ENCODE peak calls at places on chromosome 20, in four cellular contexts. E is hepatocyte, B is endothelial cell of umbilical vein, Y is PC-3. U is an unnamed sample.

GRCh38 chr20:25058797-25059486 is 1.0 kb upstream of the ACSS1 start:
- DNase-seq in E (peak; percentile 60), B (peak; percentile 20), Y (peak; percentile 37), U (no peak)

GRCh38 chr20:59850018-59850641 is 83.3 kb downstream of the SYCP2 start:
- DNase-seq in E (peak; percentile 69), B (peak; percentile 22), Y (peak; percentile 78), U (peak; percentile 57)

GRCh38 chr20:41030536-41031242 is 2.1 kb downstream of the TOP1 start:
- DNase-seq in E (no peak), B (peak; percentile 24), Y (peak; percentile 44), U (peak; percentile 58)

GRCh38 chr20:45300961-45301360 is 5.7 kb upstream of the RBPJL start:
- DNase-seq in E (no peak), B (peak; percentile 13), Y (peak; percentile 47), U (no peak)

GRCh38 chr20:17898548-17898994 is 70.0 kb downstream of the SNX5 start:
- DNase-seq in E (peak; percentile 87), B (peak; percentile 70), Y (peak; percentile 86), U (peak; percentile 80)

GRCh38 chr20:61527626-61528025 is 275.6 kb downstream of the CDH4 start:
- DNase-seq in E (no peak), B (no peak), Y (no peak), U (no peak)

GRCh38 chr20:58021481-58021880 is 207.0 kb downstream of the ANKRD60 start:
- DNase-seq in E (no peak), B (no peak), Y (no peak), U (no peak)

GRCh38 chr20:38635721-38636285 is 34.2 kb downstream of the ARHGAP40 start:
- DNase-seq in E (no peak), B (no peak), Y (peak; percentile 79), U (peak; percentile 24)

GRCh38 chr20:21162631-21163030 is 36.7 kb downstream of the KIZ start:
- DNase-seq in E (no peak), B (no peak), Y (no peak), U (no peak)

GRCh38 chr20:32079655-32080109 is 27.6 kb downstream of the HCK start:
- DNase-seq in E (no peak), B (no peak), Y (no peak), U (no peak)

GRCh38 chr20:32563311-32564272 is 21.5 kb downstream of the NOL4L start:
- DNase-seq in E (no peak), B (no peak), Y (no peak), U (no peak)

GRCh38 chr20:22619272-22619671 is 34.9 kb upstream of the FOXA2 start:
- DNase-seq in E (peak; percentile 57), B (no peak), Y (peak; percentile 66), U (no peak)

GRCh38 chr20:40844285-40844684 is 155.2 kb upstream of the MAFB start:
- DNase-seq in E (no peak), B (no peak), Y (no peak), U (no peak)

GRCh38 chr20:61343934-61344333 is 91.9 kb downstream of the CDH4 start:
- DNase-seq in E (no peak), B (no peak), Y (no peak), U (no peak)

GRCh38 chr20:23653400-23653938 is 15.7 kb upstream of the CST3 start:
- DNase-seq in E (no peak), B (no peak), Y (no peak), U (no peak)

GRCh38 chr20:32411955-32412706 is 54.0 kb downstream of the ASXL1 start:
- DNase-seq in E (no peak), B (no peak), Y (no peak), U (no peak)

GRCh38 chr20:21520702-21521595 is 7.1 kb upstream of the NKX2-2 start:
- DNase-seq in E (no peak), B (no peak), Y (no peak), U (peak; percentile 33)

GRCh38 chr20:40991181-40991889 is 37.3 kb upstream of the TOP1 start:
- DNase-seq in E (no peak), B (peak; percentile 74), Y (no peak), U (no peak)

GRCh38 chr20:22579711-22580697 is 4.4 kb downstream of the FOXA2 start:
- DNase-seq in E (no peak), B (no peak), Y (no peak), U (no peak)

GRCh38 chr20:36971103-36971502 is 19.6 kb upstream of the SAMHD1 start:
- DNase-seq in E (no peak), B (no peak), Y (no peak), U (no peak)

GRCh38 chr20:18856873-18857272 is 43.3 kb downstream of the SCP2D1 start:
- DNase-seq in E (no peak), B (no peak), Y (no peak), U (no peak)

GRCh38 chr20:17520583-17520982 is 10.6 kb downstream of the BFSP1 start:
- DNase-seq in E (no peak), B (peak; percentile 53), Y (no peak), U (no peak)

GRCh38 chr20:22720206-22720605 is 135.8 kb upstream of the FOXA2 start:
- DNase-seq in E (no peak), B (no peak), Y (no peak), U (no peak)

GRCh38 chr20:63191400-63191799 is 24.5 kb downstream of the YTHDF1 start:
- DNase-seq in E (no peak), B (no peak), Y (peak; percentile 97), U (no peak)

GRCh38 chr20:45444050-45444449 is 25.5 kb upstream of the WFDC2 start:
- DNase-seq in E (no peak), B (no peak), Y (peak; percentile 34), U (no peak)

GRCh38 chr20:45857836-45858250 is 429 bp downstream of the ZSWIM3 start:
- DNase-seq in E (no peak), B (no peak), Y (no peak), U (no peak)

GRCh38 chr20:63491078-63491477 is 7.8 kb downstream of the EEF1A2 start:
- DNase-seq in E (no peak), B (no peak), Y (no peak), U (no peak)

GRCh38 chr20:62710886-62711702 is 2.5 kb downstream of the NTSR1 start:
- DNase-seq in E (no peak), B (no peak), Y (peak; percentile 86), U (no peak)

GRCh38 chr20:44209691-44210421 is 715 bp downstream of the OSER1 start:
- DNase-seq in E (peak; percentile 62), B (peak; percentile 63), Y (no peak), U (peak; percentile 40)

GRCh38 chr20:61099786-61100185 is 152.3 kb upstream of the CDH4 start:
- DNase-seq in E (no peak), B (no peak), Y (no peak), U (peak; percentile 6)

GRCh38 chr20:44439318-44439717 is 36.4 kb upstream of the TTPAL start:
- DNase-seq in E (no peak), B (no peak), Y (no peak), U (no peak)

GRCh38 chr20:59385461-59385860 is 85.0 kb downstream of the EDN3 start:
- DNase-seq in E (no peak), B (no peak), Y (no peak), U (no peak)

GRCh38 chr20:62215991-62216635 is 4.0 kb downstream of the HRH3 start:
- DNase-seq in E (no peak), B (no peak), Y (no peak), U (no peak)

GRCh38 chr20:63178889-63179751 is 36.8 kb downstream of the YTHDF1 start:
- DNase-seq in E (peak; percentile 55), B (no peak), Y (peak; percentile 39), U (no peak)

GRCh38 chr20:31918471-31919105 is 33.3 kb downstream of the PDRG1 start:
- DNase-seq in E (peak; percentile 54), B (no peak), Y (peak; percentile 6), U (no peak)

GRCh38 chr20:48406462-48407235 is 421.1 kb downstream of the PREX1 start:
- DNase-seq in E (no peak), B (no peak), Y (no peak), U (peak; percentile 34)

GRCh38 chr20:48404598-48404997 is 423.2 kb downstream of the PREX1 start:
- DNase-seq in E (no peak), B (no peak), Y (peak; percentile 37), U (no peak)

GRCh38 chr20:48403362-48403761 is 424.4 kb downstream of the PREX1 start:
- DNase-seq in E (no peak), B (no peak), Y (no peak), U (no peak)

GRCh38 chr20:48407710-48408109 is 420.1 kb downstream of the PREX1 start:
- DNase-seq in E (no peak), B (no peak), Y (no peak), U (no peak)

DNA sequence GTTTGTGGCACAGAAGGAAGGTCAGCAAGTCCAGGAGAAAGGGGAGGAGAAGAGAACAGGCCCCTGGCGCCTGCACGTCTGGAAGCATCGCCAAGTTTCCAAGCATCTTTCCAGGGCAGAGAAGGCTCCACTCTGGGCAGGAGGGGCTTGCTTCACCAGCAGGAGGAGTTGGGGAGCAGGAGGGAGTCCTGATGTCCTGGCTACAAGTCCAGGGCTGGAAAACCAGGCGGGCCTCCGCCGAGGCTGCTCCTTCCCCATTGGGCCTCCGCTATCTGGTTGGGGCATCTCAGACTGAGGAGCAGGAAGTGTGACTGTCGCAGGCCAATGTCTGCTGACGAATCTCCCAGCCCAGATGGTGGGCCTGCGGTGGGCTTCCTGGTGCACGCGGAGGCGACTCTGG is 421.9 kb downstream of the PREX1 start:
- DNase-seq in E (no peak), B (no peak), Y (no peak), U (no peak)
- TF ChIP-seq CTCF in E (no peak), B (no peak), Y (peak; percentile 31), U (no peak)

DNA sequence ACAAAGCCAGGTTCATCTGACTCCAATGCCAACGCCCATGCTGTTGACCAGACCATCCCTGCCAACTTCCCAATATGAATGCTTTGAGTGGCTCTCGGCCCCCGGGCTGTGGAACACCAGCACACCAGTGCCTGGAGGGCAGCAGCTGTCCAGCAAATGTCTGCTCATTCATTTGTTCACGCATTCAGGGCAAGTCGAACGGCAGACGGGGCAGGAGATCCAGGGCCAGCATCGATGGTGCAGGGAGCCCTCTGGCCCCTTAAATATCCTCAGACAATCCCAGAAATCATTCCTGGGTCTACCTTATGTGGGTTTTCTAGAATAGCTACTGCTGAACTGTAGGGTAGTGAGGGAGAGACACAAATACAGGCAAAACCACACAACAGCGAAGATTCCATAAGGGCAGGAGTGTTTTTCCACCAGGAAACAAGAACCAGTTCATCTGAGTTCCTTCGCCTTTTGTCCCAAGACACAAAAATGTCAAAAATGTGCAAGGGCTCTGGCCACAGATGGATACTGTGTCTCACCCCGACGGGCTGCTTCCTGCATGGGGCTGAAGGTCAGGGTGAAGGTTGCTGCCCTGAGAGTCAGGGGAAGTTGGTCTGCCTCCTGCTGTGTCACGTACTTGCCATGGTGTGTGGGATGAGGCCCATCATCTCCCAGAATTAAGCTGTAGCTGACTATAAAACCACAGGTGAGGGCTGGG is 15.5 kb downstream of the RIPOR3 start:
- DNase-seq in E (no peak), B (no peak), Y (no peak), U (no peak)
- H2AFZ ChIP-seq in E (no peak overlapping the region), B (no peak overlapping the region), Y (no peak overlapping the region), U (no peak overlapping the region)

DNA sequence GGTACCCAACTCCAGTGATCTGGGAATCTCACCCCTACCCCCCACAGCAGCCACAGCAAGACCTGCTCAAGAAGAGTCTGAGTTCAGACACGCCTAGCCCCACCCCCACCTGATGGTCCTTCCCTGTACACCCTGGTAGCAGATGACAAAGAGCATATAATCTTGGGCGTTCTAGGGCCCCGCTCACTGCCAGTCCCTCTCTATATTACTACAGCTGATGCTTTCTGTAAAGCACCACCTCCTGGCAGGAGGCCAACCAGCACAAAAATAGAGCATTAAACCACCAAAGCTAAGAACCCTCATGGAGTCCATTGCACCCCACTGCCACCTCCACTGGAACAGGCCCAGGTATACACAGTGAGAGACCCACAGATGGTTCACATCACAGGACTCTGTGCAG is 42.3 kb upstream of the FAM210B start:
- DNase-seq in E (no peak), B (no peak), Y (no peak), U (no peak)
- TF ChIP-seq EZH2 in E (no peak), B (no peak), Y (no peak), U (no peak)

GRCh38 chr20:5662769-5663168 is 87.4 kb upstream of the SHLD1 start:
- DNase-seq in E (no peak), B (no peak), Y (no peak), U (no peak)
- TF ChIP-seq CTCF in E (no peak), B (no peak), Y (no peak), U (no peak)

U was measured in fibroblast of lung.